ENCODE peak calls at places on chromosomes 4 and X, in four cellular contexts. X is brain microvascular endothelial cell; G is fibroblast of mammary gland; M is CD4-positive, alpha-beta T cell. P is an unnamed sample.

GRCh38 chrX:57641338-57641737 is 38.7 kb downstream of the NLRP2B start:
- DNase-seq in X (no peak), G (no peak), M (no peak), P (no peak)

GRCh38 chr4:147651563-147651962 is 32.4 kb downstream of the PRMT9 start:
- DNase-seq in X (no peak), G (no peak), M (no peak), P (no peak)

GRCh38 chrX:103446665-103447302 is 70.4 kb downstream of the BEX3 start:
- DNase-seq in X (peak), G (no peak), M (no peak), P (no peak)

GRCh38 chrX:19272452-19272851 is 71.3 kb upstream of the PDHA1 start:
- DNase-seq in X (no peak), G (peak), M (no peak), P (no peak)

GRCh38 chrX:22053486-22053885 is 21.4 kb downstream of the PHEX start:
- DNase-seq in X (no peak), G (peak), M (no peak), P (no peak)

GRCh38 chr4:3314706-3315260 is 22.0 kb downstream of the RGS12 start:
- DNase-seq in X (no peak), G (no peak), M (no peak), P (no peak)

GRCh38 chrX:119423631-119424030 is 24.5 kb downstream of the SLC25A43 start:
- DNase-seq in X (no peak), G (no peak), M (no peak), P (no peak)

GRCh38 chrX:74195605-74196004 is 108.4 kb upstream of the ZCCHC13 start:
- DNase-seq in X (no peak), G (no peak), M (no peak), P (no peak)

GRCh38 chrX:13673016-13673415 is 15.9 kb upstream of the RAB9A start:
- DNase-seq in X (no peak), G (no peak), M (no peak), P (no peak)

GRCh38 chr4:130183796-130184195 is 1087.8 kb downstream of the C4orf33 start:
- DNase-seq in X (no peak), G (no peak), M (no peak), P (no peak)

GRCh38 chr4:130210871-130211270 is 1114.9 kb downstream of the C4orf33 start:
- DNase-seq in X (peak), G (peak), M (no peak), P (no peak)

GRCh38 chr4:8381814-8382581 is 58.5 kb downstream of the ACOX3 start:
- DNase-seq in X (no peak), G (no peak), M (no peak), P (no peak)

GRCh38 chr4:52982246-52982950 is 120.3 kb downstream of the RASL11B start:
- DNase-seq in X (peak), G (peak), M (no peak), P (no peak)

GRCh38 chr4:95151255-95151654 is 393.5 kb downstream of the BMPR1B start:
- DNase-seq in X (no peak), G (no peak), M (no peak), P (no peak)

GRCh38 chr4:70754470-70754869 is 32.7 kb downstream of the RUFY3 start:
- DNase-seq in X (no peak), G (no peak), M (no peak), P (no peak)

GRCh38 chr4:41620594-41621256 is 82.8 kb downstream of the LIMCH1 start:
- DNase-seq in X (no peak), G (no peak), M (no peak), P (no peak)

GRCh38 chrX:85109235-85109634 is 105.6 kb downstream of the APOOL start:
- DNase-seq in X (no peak), G (peak), M (no peak), P (no peak)

GRCh38 chr4:121189811-121190210 is 25.7 kb upstream of the TNIP3 start:
- DNase-seq in X (no peak), G (no peak), M (peak), P (no peak)

GRCh38 chr4:117085185-117085701 is at the start of gene TRAM1L1:
- DNase-seq in X (peak), G (peak), M (no peak), P (no peak)

GRCh38 chr4:158860856-158861255 is 92.0 kb downstream of the FNIP2 start:
- DNase-seq in X (no peak), G (no peak), M (no peak), P (no peak)

GRCh38 chr4:173169178-173169427 is 492 bp downstream of the GALNT7 start:
- DNase-seq in X (no peak), G (no peak), M (no peak), P (no peak)

GRCh38 chr4:173168396-173169177 is at the start of gene GALNT7:
- DNase-seq in X (no peak), G (peak), M (peak), P (no peak)

GRCh38 chr4:173171098-173171497 is 2.5 kb downstream of the GALNT7 start:
- DNase-seq in X (no peak), G (peak), M (no peak), P (no peak)

GRCh38 chr4:173170210-173170778 is 1.7 kb downstream of the GALNT7 start:
- DNase-seq in X (no peak), G (peak), M (no peak), P (no peak)

DNA sequence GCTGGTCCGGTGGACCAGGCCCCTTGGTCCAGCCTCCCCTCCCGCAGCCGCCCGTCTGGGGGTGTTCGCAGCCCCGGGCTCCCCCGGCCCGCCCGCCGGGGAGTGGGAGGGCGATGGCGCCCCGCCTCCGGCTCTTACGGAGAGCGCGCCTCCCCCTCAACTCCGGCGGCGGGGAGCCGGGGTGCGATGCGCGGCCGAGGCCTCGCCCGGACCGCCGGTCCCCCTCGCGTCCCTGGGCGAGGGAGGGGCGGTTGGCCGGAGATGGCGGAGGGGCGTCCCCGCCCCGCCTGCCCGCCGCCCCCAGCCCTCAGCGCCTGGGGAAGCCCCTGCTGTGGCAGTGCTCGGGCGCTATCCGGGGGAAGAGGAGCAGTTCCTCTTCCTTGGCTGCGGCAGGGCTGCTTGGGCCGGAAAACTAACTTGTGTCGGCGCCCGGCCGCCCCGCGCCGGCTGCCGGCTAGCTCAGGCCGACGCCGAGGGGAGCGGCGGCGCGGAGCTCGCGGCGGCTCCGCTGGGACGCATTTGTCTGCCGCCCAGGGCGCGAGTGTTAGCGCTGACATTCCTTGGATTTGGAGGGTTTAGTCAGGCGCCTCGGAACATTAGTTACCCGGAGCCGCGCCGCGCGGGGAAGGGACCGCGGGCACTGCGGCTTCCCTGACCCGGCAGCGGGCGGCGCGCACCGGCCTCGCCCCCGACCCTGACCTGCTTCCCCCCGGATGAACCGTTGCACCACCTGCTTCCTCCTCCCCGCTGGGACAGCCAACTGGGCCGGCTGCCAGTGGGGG is 1.0 kb downstream of the GALNT7 start:
- DNase-seq in X (no peak), G (peak), M (peak), P (no peak)
- TF ChIP-seq CTCF in X (no peak), G (no peak), M (no peak), P (no peak)

GRCh38 chr4:108172780-108173598 is 4.3 kb upstream of the LEF1 start:
- DNase-seq in X (no peak), G (peak), M (peak), P (no peak)
- TF ChIP-seq CTCF in X (peak), G (no peak), M (no peak), P (no peak)

GRCh38 chr4:515251-515650 is 16.2 kb downstream of the PIGG start:
- DNase-seq in X (no peak), G (no peak), M (no peak), P (no peak)
- TF ChIP-seq CTCF in X (no peak), G (no peak), M (no peak), P (no peak)

GRCh38 chr4:21018817-21019216 is 318.6 kb downstream of the PACRGL start:
- DNase-seq in X (no peak), G (no peak), M (no peak), P (no peak)
- TF ChIP-seq CTCF in X (no peak), G (no peak), M (no peak), P (no peak)

GRCh38 chrX:135740683-135741149 is 27.3 kb downstream of the CT45A3 start:
- DNase-seq in X (no peak), G (no peak), M (peak), P (no peak)
- TF ChIP-seq CTCF in X (peak), G (peak), M (peak), P (peak)

P was measured in AG09309.